ENCODE peak calls at places on chromosome 9, in seven cellular contexts. H is IMR-90, C is H9, T is neuronal stem cell, Z is H1, J is mesendoderm, L is trophoblast cell. A is an unnamed sample.

GRCh38 chr9:80417211-80417773 is 845.5 kb downstream of the TLE4 start:
- DNase-seq in H (no peak), C (no peak), T (no peak), Z (no peak), J (no peak), L (no peak), A (no peak)

GRCh38 chr9:8384126-8384525 is 584.5 kb upstream of the DMAC1 start:
- DNase-seq in H (no peak), C (no peak), T (no peak), Z (no peak), J (no peak), L (no peak), A (no peak)

GRCh38 chr9:20728493-20729220 is 44.6 kb downstream of the FOCAD start:
- DNase-seq in H (peak; percentile 35), C (no peak), T (no peak), Z (no peak), J (no peak), L (no peak), A (peak; percentile 20)

GRCh38 chr9:127305450-127306226 is 41.1 kb downstream of the GARNL3 start:
- DNase-seq in H (no peak), C (peak; percentile 43), T (no peak), Z (no peak), J (peak; percentile 35), L (no peak), A (no peak)

GRCh38 chr9:12903316-12903715 is 128.5 kb downstream of the LURAP1L start:
- DNase-seq in H (no peak), C (no peak), T (no peak), Z (no peak), J (no peak), L (no peak), A (no peak)

GRCh38 chr9:31908158-31908890 is 476.1 kb upstream of the ACO1 start:
- DNase-seq in H (no peak), C (no peak), T (no peak), Z (no peak), J (no peak), L (no peak), A (no peak)

GRCh38 chr9:2359821-2360220 is 261.8 kb upstream of the VLDLR start:
- DNase-seq in H (no peak), C (no peak), T (peak; percentile 31), Z (no peak), J (no peak), L (no peak), A (no peak)

GRCh38 chr9:6759114-6759977 is 1.6 kb downstream of the KDM4C start:
- DNase-seq in H (peak; percentile 82), C (no peak), T (no peak), Z (no peak), J (no peak), L (peak; percentile 45), A (peak; percentile 91)

GRCh38 chr9:18142964-18143363 is 331.0 kb upstream of the ADAMTSL1 start:
- DNase-seq in H (no peak), C (no peak), T (no peak), Z (no peak), J (peak; percentile 52), L (no peak), A (no peak)

GRCh38 chr9:78212868-78213267 is 23.0 kb upstream of the CEP78 start:
- DNase-seq in H (no peak), C (no peak), T (no peak), Z (no peak), J (no peak), L (no peak), A (no peak)

GRCh38 chr9:127796899-127797370 is 5.7 kb upstream of the FPGS start:
- DNase-seq in H (peak; percentile 65), C (no peak), T (no peak), Z (no peak), J (no peak), L (no peak), A (peak; percentile 68)

GRCh38 chr9:134325096-134325812 is 1.0 kb upstream of the RXRA start:
- DNase-seq in H (peak; percentile 49), C (no peak), T (no peak), Z (no peak), J (peak; percentile 68), L (peak; percentile 42), A (peak; percentile 83)

GRCh38 chr9:17761984-17762676 is 183.3 kb downstream of the SH3GL2 start:
- DNase-seq in H (no peak), C (no peak), T (no peak), Z (no peak), J (no peak), L (no peak), A (no peak)

GRCh38 chr9:89426389-89426961 is 71.4 kb downstream of the SEMA4D start:
- DNase-seq in H (no peak), C (no peak), T (no peak), Z (no peak), J (no peak), L (no peak), A (no peak)

GRCh38 chr9:128390813-128391711 is 19.9 kb downstream of the URM1 start:
- DNase-seq in H (no peak), C (no peak), T (no peak), Z (no peak), J (no peak), L (no peak), A (no peak)

GRCh38 chr9:133522073-133522910 is 2.5 kb downstream of the MYMK start:
- DNase-seq in H (no peak), C (no peak), T (no peak), Z (no peak), J (no peak), L (no peak), A (no peak)

GRCh38 chr9:112063151-112063550 is 111.9 kb downstream of the SUSD1 start:
- DNase-seq in H (no peak), C (no peak), T (no peak), Z (no peak), J (no peak), L (no peak), A (no peak)

GRCh38 chr9:71607571-71607970 is 160.7 kb downstream of the CEMIP2 start:
- DNase-seq in H (no peak), C (no peak), T (no peak), Z (no peak), J (no peak), L (no peak), A (no peak)

GRCh38 chr9:33418090-33418489 is 15.7 kb upstream of the AQP7 start:
- DNase-seq in H (no peak), C (no peak), T (no peak), Z (no peak), J (no peak), L (peak; percentile 26), A (no peak)

GRCh38 chr9:123260340-123260739 is 8.0 kb downstream of the STRBP start:
- DNase-seq in H (no peak), C (no peak), T (no peak), Z (no peak), J (no peak), L (no peak), A (no peak)

GRCh38 chr9:7228786-7229185 is 471.0 kb downstream of the KDM4C start:
- DNase-seq in H (no peak), C (no peak), T (no peak), Z (no peak), J (no peak), L (no peak), A (no peak)

GRCh38 chr9:15231788-15232635 is 75.0 kb downstream of the TTC39B start:
- DNase-seq in H (no peak), C (peak; percentile 64), T (no peak), Z (peak; percentile 51), J (peak; percentile 82), L (peak; percentile 9), A (peak; percentile 34)

GRCh38 chr9:36290996-36291395 is 32.7 kb upstream of the GNE start:
- DNase-seq in H (no peak), C (no peak), T (no peak), Z (no peak), J (no peak), L (no peak), A (no peak)

GRCh38 chr9:36293171-36293570 is 34.9 kb upstream of the GNE start:
- DNase-seq in H (no peak), C (no peak), T (no peak), Z (no peak), J (no peak), L (peak; percentile 85), A (no peak)

GRCh38 chr9:36292641-36293040 is 34.4 kb upstream of the GNE start:
- DNase-seq in H (no peak), C (peak; percentile 46), T (no peak), Z (peak; percentile 48), J (peak; percentile 32), L (no peak), A (no peak)

GRCh38 chr9:36288057-36288456 is 29.8 kb upstream of the GNE start:
- DNase-seq in H (no peak), C (no peak), T (no peak), Z (no peak), J (peak; percentile 25), L (no peak), A (no peak)

GRCh38 chr9:36289836-36290435 is 31.7 kb upstream of the GNE start:
- DNase-seq in H (no peak), C (no peak), T (no peak), Z (no peak), J (no peak), L (peak; percentile 93), A (no peak)
- H3K4ac ChIP-seq in H (no peak overlapping the region), C (no peak overlapping the region), T (no peak overlapping the region), Z (no peak overlapping the region), J (no peak overlapping the region), L (no peak overlapping the region), A (no peak overlapping the region)

GRCh38 chr9:846852-847251 is 5.4 kb downstream of the DMRT1 start:
- DNase-seq in H (no peak), C (peak; percentile 55), T (no peak), Z (peak; percentile 47), J (peak; percentile 76), L (no peak), A (no peak)

GRCh38 chr9:852539-852938 is 11.0 kb downstream of the DMRT1 start:
- DNase-seq in H (no peak), C (no peak), T (no peak), Z (no peak), J (no peak), L (no peak), A (no peak)

GRCh38 chr9:847505-847904 is 6.0 kb downstream of the DMRT1 start:
- DNase-seq in H (no peak), C (no peak), T (no peak), Z (no peak), J (no peak), L (no peak), A (no peak)

DNA sequence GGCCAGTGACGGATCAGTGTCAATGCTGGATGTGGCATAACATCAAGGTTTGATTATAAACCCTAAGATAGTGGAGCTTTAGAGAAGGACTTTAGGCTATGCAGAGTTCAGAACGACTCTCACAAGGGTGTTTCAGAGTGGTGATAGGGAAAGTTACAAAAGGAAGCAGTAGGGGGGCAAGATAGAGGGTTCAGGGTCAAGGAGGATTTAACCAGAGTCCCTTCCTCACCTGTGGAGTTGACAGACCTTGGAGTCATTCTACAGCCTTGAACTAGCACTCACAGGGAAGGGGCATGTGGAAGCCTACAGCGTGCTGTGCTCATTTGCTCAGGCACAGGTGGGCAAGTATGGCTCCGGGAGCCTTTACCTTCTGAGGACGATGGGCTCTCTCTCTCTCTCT is 7.9 kb downstream of the DMRT1 start:
- DNase-seq in H (no peak), C (no peak), T (no peak), Z (no peak), J (peak; percentile 70), L (no peak), A (no peak)
- H3K4ac ChIP-seq in H (no peak overlapping the region), C (no peak overlapping the region), T (no peak overlapping the region), Z (no peak overlapping the region), J (no peak overlapping the region), L (no peak overlapping the region), A (no peak overlapping the region)

GRCh38 chr9:136207616-136208015 is 2.7 kb upstream of the LHX3 start:
- DNase-seq in H (no peak), C (no peak), T (no peak), Z (no peak), J (no peak), L (no peak), A (no peak)
- H3K4ac ChIP-seq in H (no peak overlapping the region), C (no peak overlapping the region), T (no peak overlapping the region), Z (no peak overlapping the region), J (no peak overlapping the region), L (no peak overlapping the region), A (no peak overlapping the region)

GRCh38 chr9:110573305-110573704 is 6.2 kb downstream of the SVEP1 start:
- DNase-seq in H (no peak), C (no peak), T (no peak), Z (no peak), J (peak; percentile 37), L (no peak), A (no peak)
- H3K4ac ChIP-seq in H (no peak overlapping the region), C (no peak overlapping the region), T (no peak overlapping the region), Z (no peak overlapping the region), J (no peak overlapping the region), L (no peak overlapping the region), A (no peak overlapping the region)